ENCODE peak calls at places on chromosomes 4 and X, in eight cellular contexts. S, J, E, G, F, T, Q and W are unnamed samples. For H3K9me3, the result is how much of the 10 kb centered on the place peaks cover.

GRCh38 chr4:125529071-125529470 is 214.3 kb downstream of the FAT4 start:
- DNase-seq in S (no peak), J (no peak), E (peak), G (no peak), F (no peak), T (no peak), Q (no peak), W (no peak)

GRCh38 chr4:41795796-41796195 is 47.3 kb upstream of the PHOX2B start:
- DNase-seq in S (no peak), J (no peak), E (no peak), G (no peak), F (no peak), T (no peak), Q (no peak), W (no peak)

GRCh38 chrX:38055170-38055847 is 49.0 kb downstream of the SYTL5 start:
- DNase-seq in S (no peak), J (no peak), E (peak), G (no peak), F (no peak), T (no peak), Q (no peak), W (no peak)

GRCh38 chr4:150974251-150974640 is 40.8 kb downstream of the LRBA start:
- DNase-seq in S (no peak), J (no peak), E (no peak), G (no peak), F (no peak), T (no peak), Q (no peak), W (no peak)

GRCh38 chr4:77921701-77922100 is 59.1 kb downstream of the MRPL1 start:
- DNase-seq in S (no peak), J (no peak), E (peak), G (no peak), F (no peak), T (no peak), Q (no peak), W (no peak)

GRCh38 chr4:103074598-103075434 is 1.7 kb downstream of the SLC9B2 start:
- DNase-seq in S (no peak), J (no peak), E (peak), G (no peak), F (no peak), T (no peak), Q (no peak), W (no peak)

GRCh38 chr4:123832173-123833026 is 435.8 kb downstream of the SPRY1 start:
- DNase-seq in S (no peak), J (no peak), E (peak), G (no peak), F (no peak), T (no peak), Q (no peak), W (no peak)

GRCh38 chr4:174358823-174359222 is 75.1 kb downstream of the CEP44 start:
- DNase-seq in S (no peak), J (no peak), E (peak), G (peak), F (no peak), T (no peak), Q (no peak), W (no peak)

GRCh38 chr4:1210971-1211370 is 38.0 kb downstream of the CTBP1 start:
- DNase-seq in S (peak), J (no peak), E (no peak), G (no peak), F (no peak), T (no peak), Q (no peak), W (no peak)

GRCh38 chrX:70554081-70554480 is 109.4 kb downstream of the DLG3 start:
- DNase-seq in S (no peak), J (no peak), E (peak), G (peak), F (no peak), T (no peak), Q (no peak), W (no peak)

GRCh38 chr4:146494143-146494542 is 27.6 kb downstream of the SLC10A7 start:
- DNase-seq in S (no peak), J (no peak), E (no peak), G (no peak), F (no peak), T (no peak), Q (no peak), W (no peak)

GRCh38 chrX:4830880-4831557 is 1117.6 kb upstream of the PRKX start:
- DNase-seq in S (no peak), J (no peak), E (no peak), G (no peak), F (no peak), T (no peak), Q (no peak), W (no peak)

GRCh38 chr4:150402968-150403367 is 179.0 kb upstream of the MAB21L2 start:
- DNase-seq in S (peak), J (peak), E (peak), G (peak), F (no peak), T (no peak), Q (no peak), W (no peak)

GRCh38 chr4:25790024-25790423 is 72.8 kb downstream of the SEL1L3 start:
- DNase-seq in S (no peak), J (no peak), E (no peak), G (no peak), F (no peak), T (no peak), Q (no peak), W (no peak)

GRCh38 chr4:8727546-8728510 is 135.3 kb downstream of the CPZ start:
- DNase-seq in S (no peak), J (no peak), E (no peak), G (peak), F (no peak), T (peak), Q (no peak), W (no peak)

GRCh38 chrX:123927845-123928244 is 33.7 kb upstream of the STAG2 start:
- DNase-seq in S (no peak), J (no peak), E (no peak), G (no peak), F (no peak), T (no peak), Q (no peak), W (no peak)

GRCh38 chrX:19787305-19787704 is 100.1 kb downstream of the SH3KBP1 start:
- DNase-seq in S (no peak), J (no peak), E (no peak), G (no peak), F (no peak), T (no peak), Q (no peak), W (no peak)

GRCh38 chr4:113293043-113293560 is 243.6 kb downstream of the ANK2 start:
- DNase-seq in S (no peak), J (no peak), E (peak), G (no peak), F (no peak), T (no peak), Q (no peak), W (no peak)

GRCh38 chr4:76060506-76060905 is 14.0 kb upstream of the ART3 start:
- DNase-seq in S (no peak), J (no peak), E (no peak), G (no peak), F (no peak), T (no peak), Q (no peak), W (no peak)

GRCh38 chrX:125090046-125090445 is 229.6 kb upstream of the TEX13C start:
- DNase-seq in S (no peak), J (no peak), E (no peak), G (peak), F (no peak), T (no peak), Q (no peak), W (no peak)

GRCh38 chrX:31563792-31564191 is 492.0 kb upstream of the FTHL17 start:
- DNase-seq in S (no peak), J (no peak), E (no peak), G (no peak), F (no peak), T (no peak), Q (no peak), W (no peak)

GRCh38 chr4:173777921-173778320 is 247.9 kb upstream of the HAND2 start:
- DNase-seq in S (no peak), J (no peak), E (no peak), G (no peak), F (no peak), T (no peak), Q (no peak), W (no peak)

GRCh38 chrX:42944381-42944998 is 166.5 kb upstream of the PPP1R2C start:
- DNase-seq in S (no peak), J (no peak), E (no peak), G (peak), F (no peak), T (no peak), Q (no peak), W (no peak)
- H3K9me3 ChIP-seq in S (under half), J (under half), E (under half), G (under half), F (under half), T (under half), Q (under half), W (under half)

GRCh38 chrX:56963377-56963776 is 32.0 kb downstream of the SPIN3 start:
- DNase-seq in S (no peak), J (no peak), E (no peak), G (peak), F (no peak), T (no peak), Q (no peak), W (no peak)
- H3K9me3 ChIP-seq in S (under half), J (under half), E (under half), G (under half), F (under half), T (under half), Q (under half), W (under half)

GRCh38 chr4:167581449-167581965 is 347.2 kb upstream of the SPOCK3 start:
- DNase-seq in S (peak), J (no peak), E (no peak), G (no peak), F (no peak), T (no peak), Q (no peak), W (no peak)

DNA sequence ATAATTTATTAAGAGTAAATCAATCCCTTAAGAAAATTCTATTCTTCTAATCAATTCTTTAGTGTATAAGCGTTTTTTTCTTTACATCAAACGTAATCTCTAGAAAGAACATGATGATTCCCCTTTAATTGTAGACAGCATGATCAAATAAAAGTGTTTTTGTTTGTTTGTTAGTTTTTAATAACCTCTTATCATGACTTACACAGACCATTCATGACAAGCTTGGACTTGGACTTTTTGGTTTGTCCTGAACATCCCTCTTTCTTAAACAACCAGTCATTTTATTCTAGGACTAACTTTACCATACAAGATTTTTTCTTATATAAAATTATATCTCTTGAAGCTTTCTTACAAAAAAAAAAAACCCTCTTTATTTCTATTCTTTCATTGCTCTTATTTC is 344.6 kb upstream of the SPOCK3 start:
- DNase-seq in S (no peak), J (no peak), E (no peak), G (no peak), F (no peak), T (no peak), Q (no peak), W (no peak)
- H3K9me3 ChIP-seq in S (under half), J (under half), E (under half), G (under half), F (under half), T (under half), Q (under half), W (under half)

DNA sequence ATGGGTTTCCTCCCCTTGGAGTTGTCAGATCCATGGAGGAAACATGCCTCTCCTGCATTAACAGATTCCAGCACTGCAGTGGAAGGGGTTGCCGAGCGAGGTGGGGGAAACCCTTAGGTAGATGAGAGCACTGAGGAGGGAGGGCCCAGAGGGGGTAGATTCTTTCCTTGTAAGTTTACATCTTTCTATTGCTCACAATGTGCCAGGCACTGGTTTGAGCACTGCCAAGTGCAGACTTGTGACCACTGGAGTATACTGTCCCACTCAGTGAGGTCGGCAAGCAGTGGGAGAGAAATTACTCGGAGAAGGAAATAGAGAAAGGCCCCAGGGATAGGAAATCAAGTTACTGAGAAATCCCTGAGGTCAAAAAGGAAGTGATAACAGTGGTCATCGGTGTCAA is 27.8 kb upstream of the TMEM154 start:
- DNase-seq in S (no peak), J (no peak), E (no peak), G (no peak), F (no peak), T (no peak), Q (no peak), W (no peak)
- H3K9me3 ChIP-seq in S (under half), J (under half), E (under half), G (under half), F (under half), T (under half), Q (under half), W (under half)

GRCh38 chr4:29829067-29829466 is 891.1 kb upstream of the PCDH7 start:
- DNase-seq in S (no peak), J (no peak), E (no peak), G (no peak), F (no peak), T (no peak), Q (no peak), W (no peak)
- H3K9me3 ChIP-seq in S (under half), J (under half), E (under half), G (under half), F (under half), T (under half), Q (under half), W (under half)

GRCh38 chrX:146186540-146186939 is 368.9 kb downstream of the SLITRK2 start:
- DNase-seq in S (peak), J (no peak), E (no peak), G (no peak), F (no peak), T (no peak), Q (no peak), W (no peak)
- H3K9me3 ChIP-seq in S (under half), J (under half), E (under half), G (under half), F (under half), T (under half), Q (under half), W (under half)

GRCh38 chrX:55264816-55265215 is at the start of gene PAGE3:
- DNase-seq in S (no peak), J (no peak), E (no peak), G (no peak), F (no peak), T (no peak), Q (no peak), W (no peak)

DNA sequence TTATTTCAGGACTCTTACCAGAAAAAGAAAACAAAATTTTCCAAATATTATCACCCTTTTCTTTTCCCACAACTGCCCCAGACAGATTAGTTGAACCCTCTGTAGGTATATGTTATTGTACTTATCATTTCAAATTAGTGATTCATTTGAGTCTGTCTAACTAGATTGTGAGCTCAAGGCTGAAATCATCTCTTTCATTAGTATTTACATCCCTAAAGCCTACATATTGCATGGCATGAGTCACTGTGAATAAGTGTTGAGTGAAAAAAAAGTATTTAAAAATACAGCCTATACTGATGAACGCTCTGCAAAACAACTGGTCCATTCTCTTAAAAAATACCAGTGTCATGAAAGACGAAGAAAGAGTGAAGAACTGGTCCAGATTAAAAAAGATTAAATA is 3.9 kb downstream of the PAGE3 start:
- DNase-seq in S (no peak), J (no peak), E (no peak), G (no peak), F (no peak), T (no peak), Q (no peak), W (no peak)
- H3K9me3 ChIP-seq in S (under half), J (under half), E (under half), G (under half), F (under half), T (under half), Q (under half), W (under half)

GRCh38 chrX:119393144-119393543 is 6.0 kb upstream of the SLC25A43 start:
- DNase-seq in S (no peak), J (no peak), E (no peak), G (no peak), F (no peak), T (no peak), Q (no peak), W (no peak)
- H3K9me3 ChIP-seq in S (under half), J (under half), E (under half), G (under half), F (under half), T (under half), Q (under half), W (under half)

DNA sequence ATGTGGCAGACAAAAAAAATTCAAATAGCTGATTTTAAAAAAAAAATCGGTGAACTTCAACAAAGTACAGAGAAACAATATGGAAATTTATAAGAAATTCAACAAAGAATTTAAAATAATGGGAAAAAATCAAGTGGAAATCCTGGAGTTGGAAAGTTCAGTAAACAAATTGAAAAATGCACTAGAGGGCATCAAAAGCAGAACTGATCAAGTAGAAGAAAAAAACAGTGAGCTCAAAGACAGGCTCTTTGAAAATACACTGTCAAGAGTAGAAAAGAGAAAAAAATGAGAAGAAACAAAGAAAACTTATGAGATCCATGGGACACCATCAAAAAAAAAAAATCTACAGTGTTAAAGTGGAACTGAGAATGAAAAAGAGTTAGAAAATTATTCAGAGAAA is 19.6 kb upstream of the FRG1 start:
- DNase-seq in S (no peak), J (no peak), E (no peak), G (no peak), F (no peak), T (no peak), Q (no peak), W (no peak)
- H3K9me3 ChIP-seq in S (under half), J (under half), E (under half), G (under half), F (under half), T (under half), Q (under half), W (under half)

DNA sequence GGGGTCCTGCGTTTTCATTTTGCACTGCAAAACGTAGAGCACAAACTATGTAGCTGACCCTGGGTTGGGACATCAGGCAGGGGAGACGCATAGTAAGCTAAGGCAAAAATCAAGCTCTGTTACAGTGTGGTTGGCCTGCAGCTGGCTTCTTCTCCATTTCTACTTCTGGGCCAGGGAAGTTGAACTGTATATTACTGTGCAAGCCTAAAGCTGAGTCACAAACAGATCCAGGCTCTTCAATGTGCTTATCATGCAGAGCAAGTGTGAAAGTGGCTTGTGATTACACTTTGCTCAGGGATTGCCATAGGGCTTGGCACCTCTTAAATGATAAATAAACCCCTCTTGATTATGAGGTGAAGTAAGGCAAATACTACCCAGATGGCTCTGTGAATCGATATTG is 40.4 kb downstream of the CLDN34 start:
- DNase-seq in S (no peak), J (no peak), E (peak), G (no peak), F (no peak), T (no peak), Q (no peak), W (no peak)
- H3K9me3 ChIP-seq in S (under half), J (under half), E (under half), G (under half), F (under half), T (under half), Q (under half), W (under half)